ENCODE peak calls at places on chromosomes 12 and 14, in five cellular contexts. R is A549, D is GM23338, Z is fibroblast of lung, E is DND-41. L is an unnamed sample.
A peak's percentile ranks its signal among the peaks of the same experiment; 100 is the strongest.

GRCh38 chr12:16756833-16757552 is 151.0 kb upstream of the LMO3 start:
- DNase-seq in R (no peak), D (peak; percentile 2), Z (no peak), E (no peak), L (no peak)

GRCh38 chr14:102616318-102616717 is 23.9 kb downstream of the RCOR1 start:
- DNase-seq in R (no peak), D (no peak), Z (no peak), E (no peak), L (peak; percentile 17)

GRCh38 chr14:104582649-104583048 is 3.1 kb downstream of the C14orf180 start:
- DNase-seq in R (no peak), D (no peak), Z (no peak), E (no peak), L (no peak)

GRCh38 chr14:22852940-22853767 is 16.8 kb downstream of the MMP14 start:
- DNase-seq in R (peak; percentile 70), D (peak; percentile 93), Z (peak; percentile 89), E (peak; percentile 88), L (peak; percentile 93)

GRCh38 chr12:105935106-105935505 is 203.6 kb downstream of the NUAK1 start:
- DNase-seq in R (no peak), D (no peak), Z (no peak), E (no peak), L (peak; percentile 30)

GRCh38 chr12:5688226-5688625 is 256.3 kb downstream of the NTF3 start:
- DNase-seq in R (no peak), D (no peak), Z (no peak), E (no peak), L (no peak)

GRCh38 chr14:55388160-55388559 is 23.5 kb downstream of the ATG14 start:
- DNase-seq in R (no peak), D (no peak), Z (peak; percentile 49), E (no peak), L (peak; percentile 92)

GRCh38 chr12:44571031-44571550 is 305.0 kb downstream of the NELL2 start:
- DNase-seq in R (no peak), D (no peak), Z (no peak), E (no peak), L (no peak)

GRCh38 chr12:9782547-9783382 is 22.1 kb upstream of the CD69 start:
- DNase-seq in R (no peak), D (no peak), Z (no peak), E (no peak), L (no peak)

GRCh38 chr12:69546693-69547438 is 38.4 kb upstream of the CCT2 start:
- DNase-seq in R (no peak), D (no peak), Z (no peak), E (no peak), L (no peak)

GRCh38 chr12:70615177-70615576 is 22.1 kb downstream of the PTPRB start:
- DNase-seq in R (no peak), D (no peak), Z (no peak), E (no peak), L (no peak)

GRCh38 chr12:28240853-28241252 is 50.6 kb downstream of the CCDC91 start:
- DNase-seq in R (no peak), D (no peak), Z (no peak), E (no peak), L (no peak)

GRCh38 chr12:124233846-124234620 is 60.9 kb upstream of the RFLNA start:
- DNase-seq in R (no peak), D (no peak), Z (no peak), E (no peak), L (no peak)

GRCh38 chr12:77888611-77889010 is 57.9 kb downstream of the NAV3 start:
- DNase-seq in R (peak; percentile 18), D (no peak), Z (peak; percentile 52), E (no peak), L (peak; percentile 87)

GRCh38 chr12:127621366-127621765 is 645.6 kb upstream of the TMEM132C start:
- DNase-seq in R (no peak), D (no peak), Z (no peak), E (no peak), L (no peak)

GRCh38 chr12:67853204-67853603 is 136.0 kb upstream of the IFNG-AS1 start:
- DNase-seq in R (no peak), D (no peak), Z (peak; percentile 60), E (no peak), L (no peak)

GRCh38 chr12:45756666-45757065 is 27.2 kb downstream of the ARID2 start:
- DNase-seq in R (no peak), D (peak; percentile 15), Z (peak; percentile 21), E (no peak), L (no peak)

GRCh38 chr12:53860426-53861223 is 78.0 kb upstream of the HOXC13 start:
- DNase-seq in R (no peak), D (no peak), Z (no peak), E (no peak), L (no peak)

GRCh38 chr14:59314953-59315599 is 126.6 kb downstream of the DAAM1 start:
- DNase-seq in R (no peak), D (no peak), Z (no peak), E (no peak), L (no peak)

GRCh38 chr14:59311723-59312122 is 123.3 kb downstream of the DAAM1 start:
- DNase-seq in R (no peak), D (no peak), Z (no peak), E (no peak), L (no peak)

GRCh38 chr14:59317346-59317745 is 128.9 kb downstream of the DAAM1 start:
- DNase-seq in R (no peak), D (no peak), Z (no peak), E (no peak), L (no peak)

GRCh38 chr14:59313063-59314018 is 124.9 kb downstream of the DAAM1 start:
- DNase-seq in R (no peak), D (no peak), Z (no peak), E (no peak), L (no peak)

DNA sequence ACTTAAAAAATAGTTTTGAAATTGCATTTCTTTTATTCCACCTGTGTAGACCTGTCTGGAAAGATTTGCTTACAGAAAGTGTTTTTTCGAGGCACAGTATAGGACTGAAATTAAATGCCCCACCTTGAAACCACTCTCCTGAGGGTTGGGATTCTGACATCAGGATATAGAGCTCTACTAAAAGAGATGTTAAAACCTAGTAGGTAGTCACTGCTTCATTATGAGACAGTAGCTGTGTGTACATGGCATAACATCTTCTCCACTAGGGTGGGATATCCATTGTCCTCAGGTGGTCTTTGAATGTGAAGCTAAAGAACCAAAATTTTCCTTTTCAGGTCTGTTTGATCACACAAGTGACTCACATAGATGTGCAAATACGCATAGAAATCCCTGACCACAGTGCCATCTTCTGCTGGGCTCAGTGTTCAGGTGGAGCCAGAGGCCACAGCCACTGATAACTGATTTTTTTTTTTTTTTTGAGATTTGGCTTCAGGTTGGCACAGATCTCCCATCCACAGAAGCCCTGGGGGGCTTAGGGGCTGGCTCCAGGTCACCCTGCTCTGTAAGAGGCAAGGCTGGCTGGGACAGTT is 125.6 kb downstream of the DAAM1 start:
- DNase-seq in R (no peak), D (no peak), Z (no peak), E (no peak), L (peak; percentile 76)
- H3K4me1 ChIP-seq in R (peaks cover 23% of the 10 kb centered on the region), D (peaks cover 11% of the 10 kb centered on the region), Z (no peaks in the 10 kb centered on the region), E (no peaks in the 10 kb centered on the region), L (peaks cover 14% of the 10 kb centered on the region)

DNA sequence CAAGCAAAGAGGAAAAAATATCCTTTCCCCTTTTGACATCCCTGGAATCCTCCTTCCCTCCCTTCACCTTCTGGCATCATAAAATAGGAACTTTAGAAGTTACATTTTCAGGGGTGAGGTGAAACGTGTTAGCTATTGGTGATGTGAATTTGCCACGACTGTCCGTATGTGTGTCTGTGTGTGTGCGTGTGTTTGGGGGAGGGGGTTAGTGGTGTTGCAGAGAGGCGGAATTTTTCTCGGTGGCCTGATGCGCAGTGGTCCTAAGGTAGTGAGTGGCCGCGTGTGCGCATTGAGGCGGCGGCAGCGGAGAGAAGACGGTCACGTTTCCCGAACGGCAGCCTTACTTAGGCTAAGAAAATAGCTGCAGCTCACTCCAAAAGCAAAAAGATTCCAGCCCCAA is 4.5 kb downstream of the FLRT2 start:
- DNase-seq in R (no peak), D (peak; percentile 45), Z (peak; percentile 25), E (no peak), L (no peak)
- H3K4me2 ChIP-seq in R (peak overlapping the region; percentile 85), D (peak overlapping the region; percentile 98), Z (peak overlapping the region; percentile 92), E (no peak overlapping the region), L (peak overlapping the region; percentile 36)

GRCh38 chr12:3242199-3242863 is 165.2 kb downstream of the TSPAN9 start:
- DNase-seq in R (no peak), D (no peak), Z (no peak), E (no peak), L (no peak)

GRCh38 chr12:3246253-3246652 is 169.1 kb downstream of the TSPAN9 start:
- DNase-seq in R (no peak), D (no peak), Z (no peak), E (no peak), L (no peak)

GRCh38 chr12:3241621-3242020 is 164.4 kb downstream of the TSPAN9 start:
- DNase-seq in R (no peak), D (no peak), Z (no peak), E (no peak), L (no peak)

GRCh38 chr12:3244219-3244750 is 167.1 kb downstream of the TSPAN9 start:
- DNase-seq in R (no peak), D (no peak), Z (no peak), E (no peak), L (no peak)

DNA sequence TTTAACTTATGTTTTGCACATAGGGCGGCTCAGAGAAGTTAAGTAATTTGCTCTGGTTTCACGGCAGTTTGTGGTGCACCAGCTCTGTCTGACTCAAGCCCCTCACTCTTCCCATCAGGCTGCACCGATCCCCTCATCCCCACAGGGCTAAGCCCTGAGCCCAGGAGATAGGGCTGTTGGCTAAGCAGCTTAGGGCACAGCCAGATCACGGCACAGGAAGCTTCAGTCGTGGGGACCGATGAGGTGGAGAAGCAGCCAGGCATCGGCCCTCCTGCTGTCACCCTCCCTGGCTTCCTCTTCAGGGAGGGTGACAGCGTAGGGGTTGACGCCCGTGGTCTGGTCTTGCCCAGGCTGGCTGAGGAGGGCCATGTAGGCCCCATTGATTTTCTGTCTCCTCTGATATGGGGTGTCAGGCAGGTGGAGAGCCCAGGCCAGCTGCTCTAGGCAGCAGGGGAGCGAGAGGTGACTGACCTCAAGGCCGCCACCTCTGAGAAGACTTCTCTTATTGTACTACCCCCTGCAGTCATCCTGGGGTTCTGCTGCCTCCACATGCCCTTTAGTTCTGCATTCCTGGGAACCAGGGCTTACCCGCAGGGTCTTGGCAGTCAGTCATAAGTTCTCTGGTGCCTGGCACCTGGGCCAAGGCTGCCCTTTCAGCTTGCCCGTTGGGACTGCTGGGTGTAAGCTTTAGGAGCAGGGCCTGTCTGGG is 166.4 kb downstream of the TSPAN9 start:
- DNase-seq in R (no peak), D (no peak), Z (no peak), E (no peak), L (no peak)
- H3K4me1 ChIP-seq in R (peaks cover 3% of the 10 kb centered on the region), D (no peaks in the 10 kb centered on the region), Z (no peaks in the 10 kb centered on the region), E (no peaks in the 10 kb centered on the region), L (no peaks in the 10 kb centered on the region)

DNA sequence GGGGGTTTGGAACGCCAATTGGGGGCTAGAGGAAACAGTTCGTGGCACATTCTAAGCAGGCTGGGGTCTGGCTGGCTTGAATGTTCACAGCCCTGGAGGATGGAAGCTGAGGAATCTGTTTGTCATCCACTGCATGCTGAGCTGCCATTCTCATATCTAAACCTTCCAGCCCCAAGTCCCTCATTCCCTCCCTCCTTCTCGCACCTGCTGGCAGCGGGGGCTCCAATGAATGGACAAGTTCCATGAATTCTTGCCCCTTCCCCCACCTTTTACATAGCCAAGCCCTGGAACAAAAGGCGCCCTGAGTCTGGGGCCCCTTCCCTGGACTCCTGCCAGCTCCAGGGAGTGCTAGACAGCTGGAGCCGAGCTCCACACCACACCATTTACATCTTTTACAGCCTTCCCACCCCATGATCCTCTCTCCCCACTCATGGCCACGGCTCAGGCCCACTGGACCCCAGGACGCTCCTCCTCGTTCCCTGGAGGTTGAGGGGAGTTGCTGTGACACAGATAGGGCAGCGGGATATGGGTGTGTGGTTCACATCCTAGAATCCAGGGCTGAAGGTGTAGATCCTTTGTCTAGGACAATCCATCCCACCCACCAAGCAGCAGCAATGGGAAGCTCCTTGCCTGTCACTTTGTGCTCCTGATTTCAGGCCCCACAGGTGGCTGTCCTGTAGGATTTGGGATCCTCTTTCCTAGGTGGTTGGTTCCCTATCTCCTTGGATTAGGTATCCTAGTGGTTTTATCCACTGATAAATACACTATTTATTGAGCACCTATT is 21.7 kb upstream of the VRTN start:
- DNase-seq in R (no peak), D (peak; percentile 99), Z (no peak), E (no peak), L (no peak)
- H3K4me2 ChIP-seq in R (no peak overlapping the region), D (peak overlapping the region; percentile 63), Z (no peak overlapping the region), E (no peak overlapping the region), L (no peak overlapping the region)

L was measured in PC-3.